ENCODE peak calls at places on chromosomes 3 and 15, in eight cellular contexts. One of them, this sample, is unnamed.
A peak's percentile ranks its signal among the peaks of the same experiment; 100 is the strongest.

GRCh38 chr3:126056681-126057546 is 27.0 kb downstream of the SLC41A3 start:
- DNase-seq in GM12878: no peak
- DNase-seq in WERI-Rb-1: no peak
- DNase-seq in IMR-90: peak; percentile 2
- DNase-seq in lung: peak; percentile 26
- DNase-seq in pancreas: no peak
- DNase-seq in mesenchymal stem cell: no peak
- DNase-seq in naive thymus-derived CD4-positive, alpha-beta T cell: no peak
- DNase-seq in this sample: peak; percentile 70

GRCh38 chr15:52334491-52335160 is 39.0 kb upstream of the MYO5C start:
- DNase-seq in GM12878: no peak
- DNase-seq in WERI-Rb-1: no peak
- DNase-seq in IMR-90: peak; percentile 49
- DNase-seq in lung: no peak
- DNase-seq in pancreas: no peak
- DNase-seq in mesenchymal stem cell: no peak
- DNase-seq in naive thymus-derived CD4-positive, alpha-beta T cell: no peak
- DNase-seq in this sample: no peak

GRCh38 chr3:65402597-65402996 is 636.1 kb downstream of the MAGI1 start:
- DNase-seq in GM12878: no peak
- DNase-seq in WERI-Rb-1: no peak
- DNase-seq in IMR-90: peak; percentile 93
- DNase-seq in lung: no peak
- DNase-seq in pancreas: peak; percentile 5
- DNase-seq in mesenchymal stem cell: peak; percentile 42
- DNase-seq in naive thymus-derived CD4-positive, alpha-beta T cell: no peak
- DNase-seq in this sample: no peak

GRCh38 chr3:56799251-56799882 is 2.4 kb downstream of the ARHGEF3 start:
- DNase-seq in GM12878: no peak
- DNase-seq in WERI-Rb-1: no peak
- DNase-seq in IMR-90: peak; percentile 63
- DNase-seq in lung: no peak
- DNase-seq in pancreas: no peak
- DNase-seq in mesenchymal stem cell: peak; percentile 73
- DNase-seq in naive thymus-derived CD4-positive, alpha-beta T cell: no peak
- DNase-seq in this sample: peak; percentile 78

GRCh38 chr3:66405701-66406091 is 95.1 kb downstream of the LRIG1 start:
- DNase-seq in GM12878: no peak
- DNase-seq in WERI-Rb-1: no peak
- DNase-seq in IMR-90: peak; percentile 94
- DNase-seq in lung: no peak
- DNase-seq in pancreas: no peak
- DNase-seq in mesenchymal stem cell: peak; percentile 46
- DNase-seq in naive thymus-derived CD4-positive, alpha-beta T cell: no peak
- DNase-seq in this sample: no peak

GRCh38 chr3:134058728-134059601 is 29.2 kb upstream of the SLCO2A1 start:
- DNase-seq in GM12878: no peak
- DNase-seq in WERI-Rb-1: no peak
- DNase-seq in IMR-90: no peak
- DNase-seq in lung: no peak
- DNase-seq in pancreas: peak; percentile 23
- DNase-seq in mesenchymal stem cell: peak; percentile 21
- DNase-seq in naive thymus-derived CD4-positive, alpha-beta T cell: no peak
- DNase-seq in this sample: no peak

GRCh38 chr15:79849789-79850188 is 47.0 kb downstream of the MTHFS start:
- DNase-seq in GM12878: no peak
- DNase-seq in WERI-Rb-1: peak; percentile 47
- DNase-seq in IMR-90: peak; percentile 52
- DNase-seq in lung: no peak
- DNase-seq in pancreas: no peak
- DNase-seq in mesenchymal stem cell: peak; percentile 52
- DNase-seq in naive thymus-derived CD4-positive, alpha-beta T cell: no peak
- DNase-seq in this sample: peak; percentile 60

GRCh38 chr15:68819451-68820204 is 1.1 kb downstream of the ANP32A start:
- DNase-seq in GM12878: no peak
- DNase-seq in WERI-Rb-1: peak; percentile 79
- DNase-seq in IMR-90: peak; percentile 47
- DNase-seq in lung: no peak
- DNase-seq in pancreas: peak; percentile 35
- DNase-seq in mesenchymal stem cell: peak; percentile 73
- DNase-seq in naive thymus-derived CD4-positive, alpha-beta T cell: peak; percentile 50
- DNase-seq in this sample: peak; percentile 67

GRCh38 chr15:69167218-69167842 is 6.9 kb downstream of the GLCE start:
- DNase-seq in GM12878: no peak
- DNase-seq in WERI-Rb-1: no peak
- DNase-seq in IMR-90: no peak
- DNase-seq in lung: no peak
- DNase-seq in pancreas: no peak
- DNase-seq in mesenchymal stem cell: no peak
- DNase-seq in naive thymus-derived CD4-positive, alpha-beta T cell: no peak
- DNase-seq in this sample: no peak

GRCh38 chr15:70741677-70742293 is 21.6 kb downstream of the UACA start:
- DNase-seq in GM12878: no peak
- DNase-seq in WERI-Rb-1: no peak
- DNase-seq in IMR-90: peak; percentile 65
- DNase-seq in lung: no peak
- DNase-seq in pancreas: no peak
- DNase-seq in mesenchymal stem cell: peak; percentile 81
- DNase-seq in naive thymus-derived CD4-positive, alpha-beta T cell: no peak
- DNase-seq in this sample: no peak

GRCh38 chr15:94677202-94677790 is 445.9 kb downstream of the MCTP2 start:
- DNase-seq in GM12878: no peak
- DNase-seq in WERI-Rb-1: no peak
- DNase-seq in IMR-90: no peak
- DNase-seq in lung: no peak
- DNase-seq in pancreas: no peak
- DNase-seq in mesenchymal stem cell: no peak
- DNase-seq in naive thymus-derived CD4-positive, alpha-beta T cell: no peak
- DNase-seq in this sample: no peak

GRCh38 chr15:99423186-99424130 is 142.3 kb upstream of the MEF2A start:
- DNase-seq in GM12878: no peak
- DNase-seq in WERI-Rb-1: no peak
- DNase-seq in IMR-90: no peak
- DNase-seq in lung: no peak
- DNase-seq in pancreas: no peak
- DNase-seq in mesenchymal stem cell: no peak
- DNase-seq in naive thymus-derived CD4-positive, alpha-beta T cell: no peak
- DNase-seq in this sample: no peak

GRCh38 chr3:172464306-172464705 is 16.1 kb upstream of the GHSR start:
- DNase-seq in GM12878: no peak
- DNase-seq in WERI-Rb-1: no peak
- DNase-seq in IMR-90: no peak
- DNase-seq in lung: no peak
- DNase-seq in pancreas: no peak
- DNase-seq in mesenchymal stem cell: no peak
- DNase-seq in naive thymus-derived CD4-positive, alpha-beta T cell: no peak
- DNase-seq in this sample: no peak

GRCh38 chr3:126023390-126023789 is 54.4 kb downstream of the ROPN1B start:
- DNase-seq in GM12878: no peak
- DNase-seq in WERI-Rb-1: peak; percentile 29
- DNase-seq in IMR-90: no peak
- DNase-seq in lung: peak; percentile 16
- DNase-seq in pancreas: no peak
- DNase-seq in mesenchymal stem cell: no peak
- DNase-seq in naive thymus-derived CD4-positive, alpha-beta T cell: no peak
- DNase-seq in this sample: no peak

GRCh38 chr3:143165211-143165610 is 45.6 kb downstream of the CHST2 start:
- DNase-seq in GM12878: no peak
- DNase-seq in WERI-Rb-1: no peak
- DNase-seq in IMR-90: no peak
- DNase-seq in lung: no peak
- DNase-seq in pancreas: no peak
- DNase-seq in mesenchymal stem cell: no peak
- DNase-seq in naive thymus-derived CD4-positive, alpha-beta T cell: no peak
- DNase-seq in this sample: no peak

GRCh38 chr3:56761023-56761422 is 40.7 kb downstream of the ARHGEF3 start:
- DNase-seq in GM12878: no peak
- DNase-seq in WERI-Rb-1: no peak
- DNase-seq in IMR-90: no peak
- DNase-seq in lung: no peak
- DNase-seq in pancreas: no peak
- DNase-seq in mesenchymal stem cell: no peak
- DNase-seq in naive thymus-derived CD4-positive, alpha-beta T cell: no peak
- DNase-seq in this sample: no peak

DNA sequence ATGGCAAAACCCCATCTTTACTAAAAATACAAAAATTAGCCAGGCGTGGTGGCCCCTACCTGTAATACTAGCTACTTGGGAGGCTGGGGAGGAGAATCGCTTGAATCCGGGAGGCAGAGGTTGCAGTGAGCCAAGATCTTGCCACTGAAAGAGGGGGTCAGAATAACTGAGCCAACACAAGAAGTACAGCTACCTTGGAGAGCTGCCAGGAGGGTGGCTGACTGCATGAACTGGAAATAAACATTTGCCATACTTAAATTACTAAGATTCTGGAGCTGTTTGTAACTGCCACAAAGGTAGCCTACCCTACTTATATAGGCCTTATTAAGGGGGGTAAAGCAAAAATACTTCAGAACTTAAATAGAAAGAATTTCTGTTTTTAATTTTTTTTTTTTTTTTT is 15.4 kb upstream of the PIK3CB start:
- DNase-seq in GM12878: no peak
- DNase-seq in WERI-Rb-1: no peak
- DNase-seq in IMR-90: peak; percentile 52
- DNase-seq in lung: no peak
- DNase-seq in pancreas: no peak
- DNase-seq in mesenchymal stem cell: peak; percentile 31
- DNase-seq in naive thymus-derived CD4-positive, alpha-beta T cell: no peak
- DNase-seq in this sample: peak; percentile 33
- H3K4me3 ChIP-seq in GM12878: no peak overlapping the region
- H3K4me3 ChIP-seq in WERI-Rb-1: no peak overlapping the region
- H3K4me3 ChIP-seq in IMR-90: no peak overlapping the region
- H3K4me3 ChIP-seq in lung: no peak overlapping the region
- H3K4me3 ChIP-seq in pancreas: no peak overlapping the region
- H3K4me3 ChIP-seq in mesenchymal stem cell: no peak overlapping the region
- H3K4me3 ChIP-seq in naive thymus-derived CD4-positive, alpha-beta T cell: no peak overlapping the region
- H3K4me3 ChIP-seq in this sample: no peak overlapping the region

DNA sequence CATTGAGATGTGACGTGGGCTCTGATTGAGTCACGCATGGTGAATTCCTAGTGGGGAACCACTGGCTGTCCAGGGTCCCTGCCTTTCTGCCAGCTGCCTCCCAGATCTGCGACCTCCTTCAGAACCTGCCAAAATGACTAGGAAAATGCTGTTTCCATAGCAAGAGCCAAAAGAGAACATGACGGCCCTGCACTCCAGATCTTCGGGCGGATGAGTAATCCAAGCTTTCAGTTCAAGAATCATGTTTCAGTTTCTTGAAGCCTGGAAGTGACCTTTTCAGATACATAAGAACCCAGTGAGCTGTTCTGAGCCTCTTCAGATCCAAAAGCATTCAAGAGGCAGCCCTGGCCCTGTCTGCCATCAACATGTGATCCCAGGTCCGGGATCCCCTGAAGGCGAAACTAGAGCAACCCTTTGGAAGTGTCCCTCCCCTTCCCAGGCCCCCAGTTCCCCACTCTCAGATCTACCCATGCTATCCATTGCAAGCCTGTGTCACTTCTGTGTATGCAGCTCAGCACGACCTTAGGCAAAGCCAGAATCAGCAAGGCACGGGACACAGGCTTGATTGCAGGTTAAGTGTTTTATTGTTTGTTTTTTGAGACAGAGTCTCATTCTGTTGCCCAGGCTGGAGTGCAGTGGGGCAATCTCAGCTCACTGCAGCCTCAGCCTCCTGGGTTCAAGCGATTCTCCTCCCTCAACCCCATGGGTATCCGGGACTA is 19.7 kb downstream of the ANKRD63 start:
- DNase-seq in GM12878: no peak
- DNase-seq in WERI-Rb-1: no peak
- DNase-seq in IMR-90: peak; percentile 83
- DNase-seq in lung: peak; percentile 36
- DNase-seq in pancreas: no peak
- DNase-seq in mesenchymal stem cell: peak; percentile 74
- DNase-seq in naive thymus-derived CD4-positive, alpha-beta T cell: no peak
- DNase-seq in this sample: no peak
- H3K27ac ChIP-seq in GM12878: no peak overlapping the region
- H3K27ac ChIP-seq in WERI-Rb-1: no peak overlapping the region
- H3K27ac ChIP-seq in IMR-90: peak overlapping the region; percentile 19
- H3K27ac ChIP-seq in lung: no peak overlapping the region
- H3K27ac ChIP-seq in pancreas: no peak overlapping the region
- H3K27ac ChIP-seq in mesenchymal stem cell: no peak overlapping the region
- H3K27ac ChIP-seq in naive thymus-derived CD4-positive, alpha-beta T cell: no peak overlapping the region
- H3K27ac ChIP-seq in this sample: peak overlapping the region; percentile 10

GRCh38 chr3:53253707-53254106 is 2.1 kb downstream of the TKT start:
- DNase-seq in GM12878: no peak
- DNase-seq in WERI-Rb-1: no peak
- DNase-seq in IMR-90: no peak
- DNase-seq in lung: no peak
- DNase-seq in pancreas: no peak
- DNase-seq in mesenchymal stem cell: no peak
- DNase-seq in naive thymus-derived CD4-positive, alpha-beta T cell: no peak
- DNase-seq in this sample: no peak

GRCh38 chr3:53250881-53251605 is 4.8 kb downstream of the TKT start:
- DNase-seq in GM12878: no peak
- DNase-seq in WERI-Rb-1: no peak
- DNase-seq in IMR-90: no peak
- DNase-seq in lung: no peak
- DNase-seq in pancreas: no peak
- DNase-seq in mesenchymal stem cell: no peak
- DNase-seq in naive thymus-derived CD4-positive, alpha-beta T cell: no peak
- DNase-seq in this sample: no peak

GRCh38 chr3:53250453-53250852 is 5.4 kb downstream of the TKT start:
- DNase-seq in GM12878: no peak
- DNase-seq in WERI-Rb-1: no peak
- DNase-seq in IMR-90: no peak
- DNase-seq in lung: no peak
- DNase-seq in pancreas: no peak
- DNase-seq in mesenchymal stem cell: no peak
- DNase-seq in naive thymus-derived CD4-positive, alpha-beta T cell: no peak
- DNase-seq in this sample: no peak

GRCh38 chr3:53254190-53254809 is 1.5 kb downstream of the TKT start:
- DNase-seq in GM12878: no peak
- DNase-seq in WERI-Rb-1: peak; percentile 30
- DNase-seq in IMR-90: no peak
- DNase-seq in lung: peak; percentile 52
- DNase-seq in pancreas: no peak
- DNase-seq in mesenchymal stem cell: peak; percentile 40
- DNase-seq in naive thymus-derived CD4-positive, alpha-beta T cell: no peak
- DNase-seq in this sample: peak; percentile 47

GRCh38 chr3:53252105-53252946 is 3.5 kb downstream of the TKT start:
- DNase-seq in GM12878: no peak
- DNase-seq in WERI-Rb-1: no peak
- DNase-seq in IMR-90: no peak
- DNase-seq in lung: peak; percentile 75
- DNase-seq in pancreas: no peak
- DNase-seq in mesenchymal stem cell: peak; percentile 76
- DNase-seq in naive thymus-derived CD4-positive, alpha-beta T cell: no peak
- DNase-seq in this sample: no peak
- H3K4me3 ChIP-seq in GM12878: peak overlapping the region; percentile 92
- H3K4me3 ChIP-seq in WERI-Rb-1: no peak overlapping the region
- H3K4me3 ChIP-seq in IMR-90: no peak overlapping the region
- H3K4me3 ChIP-seq in lung: no peak overlapping the region
- H3K4me3 ChIP-seq in pancreas: peak overlapping the region; percentile 2
- H3K4me3 ChIP-seq in mesenchymal stem cell: no peak overlapping the region
- H3K4me3 ChIP-seq in naive thymus-derived CD4-positive, alpha-beta T cell: no peak overlapping the region
- H3K4me3 ChIP-seq in this sample: no peak overlapping the region

DNA sequence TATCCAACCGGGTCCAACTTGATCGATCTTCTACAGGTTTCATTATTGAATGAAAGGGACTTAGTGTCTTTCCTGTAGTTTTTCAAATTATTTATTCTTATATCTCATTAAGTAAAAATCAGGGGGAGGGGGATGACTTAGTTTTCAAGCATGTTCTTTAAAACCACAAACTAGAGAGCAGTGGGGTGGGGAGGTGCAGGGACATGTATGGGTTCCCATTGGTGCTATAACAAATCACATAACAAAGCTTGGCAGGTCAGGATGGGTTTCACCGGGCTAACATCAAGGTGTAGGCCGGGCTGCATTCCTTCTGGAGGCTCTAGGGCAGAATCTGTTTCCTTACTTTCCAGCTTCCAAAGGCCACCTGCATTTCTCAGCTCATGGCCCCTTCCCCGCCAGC is 32.7 kb downstream of the CCNL1 start:
- DNase-seq in GM12878: no peak
- DNase-seq in WERI-Rb-1: no peak
- DNase-seq in IMR-90: peak; percentile 30
- DNase-seq in lung: no peak
- DNase-seq in pancreas: no peak
- DNase-seq in mesenchymal stem cell: no peak
- DNase-seq in naive thymus-derived CD4-positive, alpha-beta T cell: no peak
- DNase-seq in this sample: no peak
- H3K27ac ChIP-seq in GM12878: no peak overlapping the region
- H3K27ac ChIP-seq in WERI-Rb-1: no peak overlapping the region
- H3K27ac ChIP-seq in IMR-90: no peak overlapping the region
- H3K27ac ChIP-seq in lung: peak overlapping the region; percentile 83
- H3K27ac ChIP-seq in pancreas: peak overlapping the region; percentile 86
- H3K27ac ChIP-seq in mesenchymal stem cell: peak overlapping the region; percentile 33
- H3K27ac ChIP-seq in naive thymus-derived CD4-positive, alpha-beta T cell: peak overlapping the region; percentile 6
- H3K27ac ChIP-seq in this sample: peak overlapping the region; percentile 96